ENCODE peak calls at places on chromosomes 6 and 20, in ten cellular contexts. U is AG10803, S is A549, W is heart left ventricle, H is MM.1S, X is HepG2, Y is B cell, C is Calu3, N is cardiac fibroblast, M is endothelial cell. O is an unnamed sample.

GRCh38 chr20:44780226-44780625 is 30.1 kb downstream of the RIMS4 start:
- DNase-seq in U (peak; percentile 43), S (peak; percentile 28), W (no peak), H (peak; percentile 64), X (peak; percentile 55), Y (peak; percentile 23), C (peak; percentile 69), N (peak; percentile 65), M (peak; percentile 73), O (peak; percentile 58)

GRCh38 chr6:119172813-119173212 is 94.3 kb upstream of the FAM184A start:
- DNase-seq in U (peak; percentile 37), S (no peak), W (no peak), H (no peak), X (peak; percentile 67), Y (no peak), C (no peak), N (peak; percentile 45), M (no peak), O (no peak)

GRCh38 chr6:117711369-117711768 is 36.1 kb downstream of the NUS1 start:
- DNase-seq in U (no peak), S (no peak), W (no peak), H (no peak), X (peak; percentile 52), Y (no peak), C (peak; percentile 10), N (no peak), M (no peak), O (no peak)

GRCh38 chr6:139825935-139826374 is 451.5 kb upstream of the CITED2 start:
- DNase-seq in U (no peak), S (no peak), W (no peak), H (no peak), X (no peak), Y (no peak), C (no peak), N (no peak), M (no peak), O (no peak)

GRCh38 chr20:40959325-40960092 is 69.1 kb upstream of the TOP1 start:
- DNase-seq in U (no peak), S (no peak), W (no peak), H (no peak), X (no peak), Y (no peak), C (no peak), N (no peak), M (no peak), O (no peak)

GRCh38 chr20:58652606-58653303 is 1.7 kb downstream of the STX16 start:
- DNase-seq in U (no peak), S (no peak), W (no peak), H (no peak), X (no peak), Y (no peak), C (no peak), N (peak; percentile 39), M (no peak), O (no peak)

GRCh38 chr6:111646942-111647341 is 41.3 kb upstream of the TRAF3IP2 start:
- DNase-seq in U (peak; percentile 88), S (no peak), W (no peak), H (no peak), X (no peak), Y (no peak), C (no peak), N (peak; percentile 40), M (no peak), O (no peak)

GRCh38 chr6:68738039-68738438 is 103.0 kb downstream of the ADGRB3 start:
- DNase-seq in U (no peak), S (no peak), W (no peak), H (no peak), X (no peak), Y (no peak), C (no peak), N (no peak), M (no peak), O (no peak)

GRCh38 chr20:4513720-4514119 is 208.0 kb upstream of the PRND start:
- DNase-seq in U (peak; percentile 42), S (peak; percentile 48), W (no peak), H (no peak), X (no peak), Y (no peak), C (no peak), N (peak; percentile 90), M (no peak), O (no peak)

GRCh38 chr6:20266851-20267608 is 54.8 kb upstream of the MBOAT1 start:
- DNase-seq in U (no peak), S (no peak), W (no peak), H (no peak), X (no peak), Y (no peak), C (peak; percentile 80), N (peak; percentile 18), M (no peak), O (no peak)

GRCh38 chr6:97440590-97441176 is 157.7 kb upstream of the MMS22L start:
- DNase-seq in U (peak; percentile 22), S (peak; percentile 0), W (no peak), H (peak; percentile 80), X (peak; percentile 54), Y (no peak), C (peak; percentile 8), N (peak; percentile 49), M (peak; percentile 35), O (no peak)
- TF ChIP-seq CTCF in U (peak; percentile 55), S (no peak), W (peak; percentile 29), H (peak; percentile 78), X (peak; percentile 69), Y (no peak), C (no peak), N (peak; percentile 70), M (peak; percentile 22), O (no peak)

GRCh38 chr20:62395311-62396242 is 8.7 kb downstream of the RPS21 start:
- DNase-seq in U (no peak), S (no peak), W (no peak), H (no peak), X (no peak), Y (no peak), C (peak; percentile 57), N (no peak), M (no peak), O (no peak)
- TF ChIP-seq CTCF in U (no peak), S (peak; percentile 26), W (no peak), H (no peak), X (peak; percentile 72), Y (no peak), C (peak; percentile 37), N (no peak), M (no peak), O (no peak)

DNA sequence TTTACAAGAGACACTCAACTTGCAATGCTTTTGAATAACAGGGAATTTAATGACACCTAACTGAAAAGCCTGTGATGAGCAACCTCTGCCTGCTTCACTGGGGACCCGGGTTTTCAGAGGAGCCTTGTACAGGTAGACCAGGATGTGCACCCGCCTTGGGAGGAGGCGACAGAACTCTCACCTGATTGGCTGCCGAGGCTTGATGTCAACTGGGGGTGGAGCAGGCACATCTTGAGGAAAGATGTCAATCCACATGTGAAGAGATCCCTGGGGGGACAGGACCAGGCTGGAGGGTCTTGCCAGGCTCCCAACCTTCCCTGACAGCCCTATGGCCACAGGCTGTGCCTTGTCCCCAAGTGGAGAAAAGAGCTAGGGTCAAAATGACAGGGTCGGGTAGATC is 19.8 kb downstream of the ERGIC3 start:
- DNase-seq in U (no peak), S (no peak), W (no peak), H (no peak), X (no peak), Y (no peak), C (no peak), N (no peak), M (no peak), O (peak; percentile 27)
- TF ChIP-seq CTCF in U (no peak), S (peak; percentile 3), W (no peak), H (no peak), X (no peak), Y (no peak), C (no peak), N (no peak), M (no peak), O (no peak)

GRCh38 chr6:63968650-63969049 is 333.0 kb downstream of the PHF3 start:
- DNase-seq in U (no peak), S (no peak), W (no peak), H (no peak), X (no peak), Y (no peak), C (no peak), N (no peak), M (no peak), O (no peak)

GRCh38 chr6:63964347-63964746 is 328.7 kb downstream of the PHF3 start:
- DNase-seq in U (no peak), S (no peak), W (no peak), H (no peak), X (no peak), Y (no peak), C (no peak), N (no peak), M (no peak), O (no peak)

GRCh38 chr6:63963756-63964315 is 328.2 kb downstream of the PHF3 start:
- DNase-seq in U (no peak), S (no peak), W (no peak), H (peak; percentile 12), X (no peak), Y (no peak), C (no peak), N (no peak), M (no peak), O (no peak)
- TF ChIP-seq CTCF in U (no peak), S (no peak), W (no peak), H (peak; percentile 14), X (peak; percentile 10), Y (no peak), C (no peak), N (no peak), M (no peak), O (no peak)